ENCODE peak calls at places on chromosomes 6 and 20, in nine cellular contexts. M is mammary epithelial cell; H is ovary; R is lung; O is GM10248; E is transverse colon; Z is CD8-positive, alpha-beta T cell; V is GM23338; Q is stomach. S is an unnamed sample.
A peak's percentile ranks its signal among the peaks of the same experiment; 100 is the strongest.

GRCh38 chr6:90284236-90284744 is 12.4 kb downstream of the BACH2 start:
- DNase-seq in H (no peak), Q (no peak), M (peak; percentile 91), E (no peak), O (no peak), V (peak; percentile 76), R (no peak), Z (no peak), S (no peak)

GRCh38 chr6:158382491-158382890 is 70.2 kb downstream of the TULP4 start:
- DNase-seq in E (no peak), O (no peak), M (no peak), Z (no peak), H (no peak), R (no peak), V (no peak), Q (no peak), S (no peak)

GRCh38 chr6:37456816-37457560 is 24.0 kb downstream of the CMTR1 start:
- DNase-seq in O (no peak), V (no peak), Z (no peak), M (no peak), Q (no peak), E (no peak), R (no peak), H (peak; percentile 41), S (no peak)

GRCh38 chr6:45555981-45556771 is 178.4 kb upstream of the SUPT3H start:
- DNase-seq in O (no peak), H (peak; percentile 35), E (no peak), V (no peak), Z (no peak), M (no peak), Q (no peak), R (no peak), S (no peak)

GRCh38 chr6:43865947-43866346 is 95.9 kb downstream of the VEGFA start:
- DNase-seq in O (no peak), M (no peak), R (no peak), H (no peak), Z (no peak), E (no peak), V (no peak), Q (no peak), S (no peak)

GRCh38 chr20:13286600-13286999 is 65.5 kb downstream of the ISM1 start:
- DNase-seq in Q (no peak), H (no peak), R (peak; percentile 47), Z (no peak), E (no peak), O (no peak), M (peak; percentile 84), V (no peak), S (no peak)

GRCh38 chr6:15626160-15626559 is 36.7 kb downstream of the DTNBP1 start:
- DNase-seq in E (no peak), H (no peak), Z (no peak), O (no peak), M (no peak), V (no peak), Q (no peak), R (no peak), S (no peak)

GRCh38 chr6:1597924-1598323 is 11.8 kb upstream of the FOXC1 start:
- DNase-seq in V (no peak), R (no peak), E (no peak), O (no peak), Q (no peak), H (no peak), M (peak; percentile 84), Z (no peak), S (no peak)

GRCh38 chr6:106512048-106512957 is 117.0 kb downstream of the RTN4IP1 start:
- DNase-seq in O (peak; percentile 81), H (peak; percentile 64), Q (peak; percentile 84), Z (peak; percentile 63), R (peak; percentile 84), M (peak; percentile 68), V (peak; percentile 80), E (peak; percentile 92), S (peak; percentile 75)

GRCh38 chr6:163329991-163330390 is 84.5 kb upstream of the QKI start:
- DNase-seq in Q (no peak), R (no peak), E (no peak), H (no peak), M (no peak), O (no peak), Z (no peak), V (peak; percentile 24), S (no peak)

GRCh38 chr6:79307321-79308036 is 73.0 kb upstream of the HMGN3 start:
- DNase-seq in R (no peak), M (peak; percentile 95), Z (no peak), E (no peak), H (no peak), Q (no peak), O (no peak), V (no peak), S (no peak)

GRCh38 chr6:135703621-135704020 is 147.9 kb upstream of the PDE7B start:
- DNase-seq in O (peak; percentile 39), R (no peak), M (no peak), V (no peak), Z (no peak), Q (no peak), H (no peak), E (no peak), S (no peak)

GRCh38 chr20:48695255-48695654 is 132.5 kb downstream of the PREX1 start:
- DNase-seq in Q (peak; percentile 72), H (no peak), O (no peak), Z (no peak), V (no peak), M (peak; percentile 12), R (no peak), E (no peak), S (no peak)

GRCh38 chr6:20572940-20573339 is 38.7 kb downstream of the CDKAL1 start:
- DNase-seq in V (no peak), Z (no peak), E (no peak), H (no peak), R (no peak), Q (no peak), O (no peak), M (peak; percentile 25), S (no peak)

GRCh38 chr6:139588076-139588639 is 213.7 kb upstream of the CITED2 start:
- DNase-seq in M (peak; percentile 43), H (no peak), O (no peak), E (peak; percentile 71), Z (no peak), V (no peak), R (peak; percentile 37), Q (peak; percentile 84), S (no peak)

GRCh38 chr6:15517600-15517999 is 145.2 kb downstream of the DTNBP1 start:
- DNase-seq in O (no peak), E (no peak), H (no peak), M (no peak), Z (no peak), V (no peak), R (no peak), Q (no peak), S (no peak)

GRCh38 chr20:48625136-48625900 is 202.5 kb downstream of the PREX1 start:
- DNase-seq in O (no peak), E (no peak), M (no peak), Q (no peak), Z (no peak), R (no peak), V (no peak), H (no peak), S (no peak)

GRCh38 chr6:4977468-4977867 is 26.4 kb downstream of the RPP40 start:
- DNase-seq in Q (no peak), O (no peak), H (no peak), E (no peak), M (no peak), R (no peak), V (no peak), Z (no peak), S (no peak)

GRCh38 chr20:44207066-44207723 is 3.4 kb downstream of the OSER1 start:
- DNase-seq in R (no peak), Q (no peak), Z (no peak), O (no peak), V (no peak), H (no peak), E (no peak), M (no peak), S (no peak)

GRCh38 chr20:44203161-44203560 is 7.4 kb downstream of the OSER1 start:
- DNase-seq in O (no peak), E (no peak), M (no peak), H (no peak), Q (no peak), V (no peak), R (no peak), Z (no peak), S (no peak)

GRCh38 chr20:44204832-44205215 is 5.7 kb downstream of the OSER1 start:
- DNase-seq in R (no peak), E (no peak), H (no peak), M (no peak), Z (no peak), V (no peak), Q (no peak), O (no peak), S (no peak)

GRCh38 chr20:44206132-44206531 is 4.4 kb downstream of the OSER1 start:
- DNase-seq in Z (no peak), R (no peak), H (no peak), M (no peak), Q (no peak), O (no peak), V (no peak), E (no peak), S (no peak)

GRCh38 chr20:44204156-44204831 is 6.3 kb downstream of the OSER1 start:
- DNase-seq in M (peak; percentile 93), Z (no peak), R (no peak), Q (no peak), H (no peak), E (no peak), V (no peak), O (no peak), S (no peak)
- TF ChIP-seq CTCF in M (no peak), Z (no peak), R (no peak), Q (no peak), H (no peak), E (no peak), V (no peak), O (no peak), S (no peak)

GRCh38 chr20:2114990-2115681 is 13.5 kb downstream of the STK35 start:
- DNase-seq in Q (no peak), Z (no peak), E (no peak), H (peak; percentile 45), V (no peak), R (no peak), M (no peak), O (no peak), S (no peak)
- TF ChIP-seq CTCF in Q (no peak), Z (no peak), E (no peak), H (no peak), V (no peak), R (no peak), M (no peak), O (no peak), S (no peak)

DNA sequence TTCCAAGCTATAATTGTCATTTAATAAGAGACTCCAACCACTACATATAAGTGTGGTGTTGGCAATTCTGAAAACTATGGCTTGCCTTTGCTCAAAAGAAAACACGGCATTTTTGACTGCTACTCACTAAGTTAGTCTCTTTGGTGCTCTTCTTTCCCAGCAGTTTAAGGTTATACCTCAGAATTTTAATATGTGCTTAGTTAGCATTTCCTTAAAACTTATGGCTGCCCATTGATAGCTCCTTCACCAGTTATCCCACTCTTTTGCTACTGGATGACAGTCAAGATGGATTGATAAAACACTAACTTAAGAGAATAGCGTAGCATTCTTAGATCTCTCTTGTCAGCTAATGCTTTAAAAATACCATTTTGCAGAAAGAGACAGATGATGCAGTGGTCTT is 34.1 kb downstream of the GOPC start:
- DNase-seq in Z (no peak), V (no peak), M (no peak), O (no peak), R (no peak), Q (no peak), E (no peak), H (no peak), S (no peak)
- TF ChIP-seq CTCF in Z (no peak), V (no peak), M (no peak), O (no peak), R (no peak), Q (no peak), E (no peak), H (no peak), S (no peak)

GRCh38 chr6:25637946-25638345 is 14.1 kb upstream of the SCGN start:
- DNase-seq in M (peak; percentile 21), R (no peak), H (no peak), Z (no peak), V (peak; percentile 76), Q (no peak), E (peak; percentile 20), O (no peak), S (no peak)
- TF ChIP-seq CTCF in M (peak; percentile 56), R (no peak), H (no peak), Z (no peak), V (peak; percentile 76), Q (no peak), E (no peak), O (no peak), S (no peak)